ENCODE peak calls at places on chromosomes 2 and 18, in seven cellular contexts. A, E, I, R, S, Z and Y are unnamed samples.

GRCh38 chr2:232894251-232894650 is 24.2 kb downstream of the SNORC start:
- DNase-seq in E (no peak), R (no peak), A (peak), Z (no peak), S (no peak), I (no peak), Y (no peak)

GRCh38 chr2:240688563-240688919 is 3.1 kb upstream of the AQP12A start:
- DNase-seq in A (no peak), E (no peak), Z (no peak), I (no peak), S (no peak), R (no peak), Y (no peak)

GRCh38 chr2:240620859-240621258 is 4.4 kb upstream of the GPR35 start:
- DNase-seq in Z (no peak), I (no peak), A (no peak), E (no peak), R (no peak), S (no peak), Y (no peak)

GRCh38 chr2:64214281-64215115 is 70.3 kb upstream of the PELI1 start:
- DNase-seq in Z (no peak), S (peak), A (no peak), I (no peak), R (no peak), E (no peak), Y (no peak)

GRCh38 chr18:63260075-63260754 is 59.4 kb downstream of the BCL2 start:
- DNase-seq in A (no peak), R (no peak), E (no peak), I (no peak), S (no peak), Z (no peak), Y (no peak)

GRCh38 chr18:50284226-50284885 is 3.0 kb upstream of the MBD1 start:
- DNase-seq in S (peak), E (no peak), R (no peak), Z (no peak), I (no peak), A (no peak), Y (no peak)

GRCh38 chr2:29309090-29310054 is 194.2 kb downstream of the CLIP4 start:
- DNase-seq in Z (peak), A (peak), R (no peak), S (peak), E (peak), I (peak), Y (no peak)

GRCh38 chr2:239208470-239209180 is 192.2 kb downstream of the HDAC4 start:
- DNase-seq in R (no peak), S (no peak), A (no peak), Z (no peak), I (no peak), E (no peak), Y (no peak)

GRCh38 chr2:186595219-186595618 is 5.4 kb downstream of the ITGAV start:
- DNase-seq in E (no peak), A (no peak), S (peak), I (no peak), R (no peak), Z (peak), Y (no peak)

GRCh38 chr2:31282634-31283033 is 48.7 kb downstream of the EHD3 start:
- DNase-seq in I (no peak), E (no peak), R (no peak), S (no peak), Z (no peak), A (no peak), Y (no peak)

GRCh38 chr2:233824373-233824772 is 30.0 kb downstream of the HJURP start:
- DNase-seq in S (no peak), A (no peak), E (no peak), R (no peak), Z (no peak), I (no peak), Y (no peak)

GRCh38 chr2:74739129-74739528 is 85.1 kb downstream of the SEMA4F start:
- DNase-seq in Z (no peak), R (no peak), I (no peak), A (no peak), S (no peak), E (no peak), Y (no peak)

GRCh38 chr18:24672165-24672950 is 211.9 kb downstream of the HRH4 start:
- DNase-seq in I (no peak), S (no peak), A (no peak), Z (no peak), R (no peak), E (no peak), Y (no peak)

GRCh38 chr18:24499814-24500601 is 39.6 kb downstream of the HRH4 start:
- DNase-seq in E (no peak), S (peak), I (no peak), Z (no peak), A (no peak), R (no peak), Y (no peak)

GRCh38 chr18:65235966-65236634 is 514.7 kb upstream of the CDH7 start:
- DNase-seq in E (peak), A (peak), R (no peak), Z (no peak), S (no peak), I (no peak), Y (no peak)

GRCh38 chr2:33529771-33530481 is 53.5 kb downstream of the RASGRP3 start:
- DNase-seq in R (peak), S (peak), Z (peak), I (no peak), A (peak), E (peak), Y (peak)

GRCh38 chr18:47251289-47252120 is at the start of gene SKOR2:
- DNase-seq in Z (no peak), R (no peak), I (no peak), A (no peak), S (peak), E (no peak), Y (no peak)

GRCh38 chr2:150888337-150888736 is 373.3 kb downstream of the RBM43 start:
- DNase-seq in R (no peak), I (no peak), S (peak), A (no peak), E (no peak), Z (no peak), Y (no peak)

GRCh38 chr2:220134756-220135534 is 507.5 kb downstream of the SLC4A3 start:
- DNase-seq in Z (no peak), I (no peak), S (peak), R (no peak), E (no peak), A (no peak), Y (no peak)

GRCh38 chr2:137975280-137976271 is 11.3 kb downstream of the HNMT start:
- DNase-seq in E (no peak), R (no peak), Z (no peak), I (no peak), A (peak), S (no peak), Y (no peak)

GRCh38 chr2:239106314-239106908 is 258.5 kb downstream of the TWIST2 start:
- DNase-seq in I (peak), R (peak), A (peak), S (peak), E (peak), Z (peak), Y (peak)

GRCh38 chr2:6580982-6581381 is 284.7 kb downstream of the CMPK2 start:
- DNase-seq in S (peak), A (no peak), R (no peak), E (peak), Z (no peak), I (no peak), Y (peak)

GRCh38 chr18:25895518-25895917 is 194.9 kb downstream of the SS18 start:
- DNase-seq in S (no peak), I (no peak), R (no peak), Z (no peak), E (no peak), A (no peak), Y (no peak)
- TF ChIP-seq CTCF in S (no peak), I (no peak), R (no peak), Z (no peak), E (no peak), A (no peak), Y (no peak)

GRCh38 chr2:216497382-216497781 is 1.3 kb upstream of the RPL37A start:
- DNase-seq in R (no peak), A (no peak), S (no peak), E (no peak), Z (no peak), I (no peak), Y (no peak)
- H3K4me3 ChIP-seq in R (peak), A (no peak), S (no peak), E (peak), Z (peak), I (peak), Y (peak)

GRCh38 chr2:172518995-172519394 is 36.9 kb upstream of the PDK1 start:
- DNase-seq in R (no peak), A (no peak), Z (no peak), S (no peak), I (no peak), E (no peak), Y (no peak)

GRCh38 chr2:172513935-172514586 is 41.8 kb upstream of the PDK1 start:
- DNase-seq in I (peak), Z (no peak), S (no peak), E (no peak), A (no peak), R (no peak), Y (no peak)

GRCh38 chr2:172512810-172513523 is 42.9 kb upstream of the PDK1 start:
- DNase-seq in A (no peak), S (no peak), Z (no peak), I (peak), R (no peak), E (no peak), Y (no peak)

GRCh38 chr2:172513524-172513900 is 42.4 kb upstream of the PDK1 start:
- DNase-seq in E (no peak), I (peak), Z (no peak), R (no peak), A (no peak), S (no peak), Y (no peak)

GRCh38 chr2:172516299-172516698 is 39.6 kb upstream of the PDK1 start:
- DNase-seq in E (no peak), Z (peak), A (no peak), S (peak), R (no peak), I (peak), Y (peak)
- TF ChIP-seq CTCF in E (no peak), Z (no peak), A (no peak), S (no peak), R (no peak), I (no peak), Y (no peak)

GRCh38 chr18:22346342-22346967 is 71.3 kb downstream of the CTAGE1 start:
- DNase-seq in A (peak), Z (no peak), E (peak), R (no peak), I (no peak), S (peak), Y (no peak)
- H3K4me3 ChIP-seq in A (no peak), Z (no peak), E (no peak), R (no peak), I (no peak), S (no peak), Y (no peak)

GRCh38 chr2:134783912-134784311 is 54.5 kb upstream of the ACMSD start:
- DNase-seq in Z (no peak), R (no peak), I (no peak), A (no peak), S (no peak), E (no peak), Y (no peak)

GRCh38 chr2:134780977-134781376 is 57.4 kb upstream of the ACMSD start:
- DNase-seq in E (no peak), S (no peak), I (no peak), Z (no peak), R (no peak), A (no peak), Y (no peak)

GRCh38 chr2:134782107-134782506 is 56.3 kb upstream of the ACMSD start:
- DNase-seq in R (no peak), Z (no peak), S (no peak), I (no peak), E (no peak), A (no peak), Y (no peak)

GRCh38 chr2:134785659-134786058 is 52.8 kb upstream of the ACMSD start:
- DNase-seq in R (no peak), A (no peak), Z (no peak), S (no peak), E (no peak), I (no peak), Y (no peak)

DNA sequence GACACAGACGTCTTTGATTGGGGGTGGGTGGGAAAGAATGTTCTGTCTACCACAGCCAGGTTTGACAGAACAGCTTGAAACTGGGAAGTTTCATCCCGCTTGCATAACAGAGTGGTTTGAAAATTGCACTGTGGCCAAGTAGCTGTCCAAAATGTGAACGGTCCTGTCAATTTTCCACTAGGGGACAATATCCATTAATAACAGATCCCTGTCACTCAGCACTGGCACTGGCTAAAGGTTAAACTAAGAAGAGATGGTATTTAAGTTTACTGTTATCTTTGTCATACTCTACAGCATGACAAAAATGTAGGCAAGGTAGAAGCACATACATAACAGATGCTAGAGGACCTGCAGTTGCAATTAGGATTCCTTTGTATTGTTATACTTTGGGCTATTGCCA is 55.6 kb upstream of the ACMSD start:
- DNase-seq in A (peak), S (no peak), I (peak), R (no peak), E (peak), Z (no peak), Y (no peak)
- TF ChIP-seq CTCF in A (peak), S (peak), I (no peak), R (peak), E (no peak), Z (no peak), Y (peak)

GRCh38 chr18:79545714-79546113 is 133.9 kb upstream of the CTDP1 start:
- DNase-seq in R (no peak), I (no peak), E (no peak), A (no peak), S (no peak), Z (no peak), Y (no peak)
- H3K4me3 ChIP-seq in R (no peak), I (no peak), E (no peak), A (no peak), S (no peak), Z (no peak), Y (no peak)

GRCh38 chr2:17166506-17166905 is 351.7 kb downstream of the RAD51AP2 start:
- DNase-seq in Z (no peak), S (peak), R (no peak), E (no peak), A (peak), I (no peak), Y (no peak)

GRCh38 chr2:17177094-17177493 is 341.1 kb downstream of the RAD51AP2 start:
- DNase-seq in I (no peak), R (no peak), A (no peak), Z (no peak), S (no peak), E (no peak), Y (no peak)

GRCh38 chr2:17171446-17172049 is 346.7 kb downstream of the RAD51AP2 start:
- DNase-seq in Z (peak), S (peak), A (peak), I (peak), R (no peak), E (peak), Y (no peak)
- TF ChIP-seq CTCF in Z (peak), S (peak), A (peak), I (peak), R (peak), E (peak), Y (peak)